ENCODE peak calls at places on chromosomes 12 and 14, in six cellular contexts. B is HCEC 1CT; O is stimulated activated CD4-positive, alpha-beta T cell treated with anti-CD3 and anti-CD28 coated beads, Interleukin-15, amount 100 ng/mL, for 1 hour; L is astrocyte of the spinal cord; I is EL; D is frontal cortex. Y is an unnamed sample.

GRCh38 chr14:32076278-32077080 is 625 bp upstream of the ARHGAP5 start:
- DNase-seq in D (peak; percentile 87), O (peak; percentile 61), L (peak; percentile 98), I (peak; percentile 96), B (peak; percentile 97), Y (peak; percentile 98)

GRCh38 chr12:92408072-92408900 is 262.6 kb upstream of the BTG1 start:
- DNase-seq in B (peak; percentile 23), L (no peak), I (peak; percentile 39), O (no peak), D (no peak), Y (peak; percentile 81)

GRCh38 chr14:103562135-103562384 is 397 bp downstream of the BAG5 start:
- DNase-seq in I (no peak), D (no peak), O (no peak), L (no peak), B (peak; percentile 42), Y (peak; percentile 95)

GRCh38 chr12:50132505-50133135 is 20.6 kb downstream of the COX14 start:
- DNase-seq in L (peak; percentile 25), D (no peak), O (no peak), I (no peak), B (peak; percentile 56), Y (no peak)

GRCh38 chr14:22980672-22981089 is 1.7 kb downstream of the AJUBA start:
- DNase-seq in D (no peak), L (peak; percentile 34), I (peak; percentile 88), O (no peak), B (peak; percentile 49), Y (peak; percentile 94)

GRCh38 chr12:113867258-113867657 is 98.9 kb downstream of the RBM19 start:
- DNase-seq in L (no peak), B (peak; percentile 33), O (no peak), I (peak; percentile 29), D (no peak), Y (peak; percentile 96)

GRCh38 chr12:123643911-123644310 is 10.3 kb downstream of the GTF2H3 start:
- DNase-seq in I (no peak), B (no peak), D (no peak), L (no peak), O (no peak), Y (no peak)

GRCh38 chr12:52354197-52354596 is 13.1 kb downstream of the KRT85 start:
- DNase-seq in D (no peak), B (no peak), O (no peak), I (no peak), L (no peak), Y (peak; percentile 45)

GRCh38 chr14:32078030-32078793 is 1.1 kb downstream of the ARHGAP5 start:
- DNase-seq in O (no peak), D (peak; percentile 10), I (peak; percentile 51), L (peak; percentile 50), B (peak; percentile 48), Y (no peak)

GRCh38 chr12:24561882-24562760 is 386.8 kb downstream of the BCAT1 start:
- DNase-seq in I (peak; percentile 30), D (peak; percentile 66), B (peak; percentile 78), O (no peak), L (peak; percentile 75), Y (peak; percentile 94)

GRCh38 chr12:30813741-30814687 is 59.3 kb upstream of the CAPRIN2 start:
- DNase-seq in D (no peak), B (no peak), I (no peak), O (no peak), L (no peak), Y (no peak)

GRCh38 chr12:119681139-119681538 is 13.2 kb downstream of the PRKAB1 start:
- DNase-seq in D (no peak), O (no peak), B (no peak), L (no peak), I (no peak), Y (peak; percentile 32)

GRCh38 chr12:27297576-27297975 is 35.1 kb upstream of the BMAL2 start:
- DNase-seq in D (no peak), B (no peak), L (no peak), O (no peak), I (no peak), Y (no peak)

GRCh38 chr12:84911331-84912190 is 1.0 kb downstream of the SLC6A15 start:
- DNase-seq in I (peak; percentile 63), L (peak; percentile 85), D (peak; percentile 43), B (peak; percentile 87), O (no peak), Y (peak; percentile 77)

GRCh38 chr12:92928431-92928961 is 599 bp downstream of the EEA1 start:
- DNase-seq in B (no peak), O (peak; percentile 19), L (no peak), D (peak; percentile 35), I (peak; percentile 33), Y (peak; percentile 67)

GRCh38 chr12:132029503-132030300 is 80.0 kb downstream of the EP400 start:
- DNase-seq in L (no peak), B (no peak), D (no peak), I (no peak), O (no peak), Y (no peak)

GRCh38 chr12:41100572-41100971 is 87.5 kb upstream of the PDZRN4 start:
- DNase-seq in L (no peak), B (no peak), I (no peak), O (no peak), D (no peak), Y (no peak)

GRCh38 chr12:103301642-103302620 is 193.8 kb downstream of the C12orf42 start:
- DNase-seq in I (no peak), L (no peak), D (no peak), O (no peak), B (no peak), Y (no peak)

GRCh38 chr12:28161697-28162096 is 28.6 kb upstream of the CCDC91 start:
- DNase-seq in D (no peak), O (no peak), I (no peak), L (no peak), B (no peak), Y (no peak)

GRCh38 chr14:80996049-80996901 is 40.9 kb downstream of the TSHR start:
- DNase-seq in L (peak; percentile 74), I (peak; percentile 73), O (no peak), D (peak; percentile 52), B (peak; percentile 85), Y (peak; percentile 62)

GRCh38 chr14:33992274-33993050 is 41.6 kb upstream of the EGLN3 start:
- DNase-seq in L (no peak), D (no peak), O (no peak), B (no peak), I (no peak), Y (no peak)

GRCh38 chr14:67526676-67527459 is 6.2 kb upstream of the PLEKHH1 start:
- DNase-seq in L (peak; percentile 56), B (peak; percentile 42), I (peak; percentile 61), O (no peak), D (no peak), Y (peak; percentile 83)

GRCh38 chr12:84305144-84305543 is 607.5 kb downstream of the SLC6A15 start:
- DNase-seq in L (no peak), D (no peak), B (no peak), I (no peak), O (no peak), Y (no peak)

GRCh38 chr12:21677622-21678277 is 20.1 kb upstream of the LDHB start:
- DNase-seq in D (no peak), L (no peak), B (no peak), O (no peak), I (no peak), Y (peak; percentile 86)

GRCh38 chr14:83347874-83348273 is 1814.2 kb upstream of the SEL1L start:
- DNase-seq in D (no peak), O (no peak), L (peak; percentile 4), B (peak; percentile 30), I (peak; percentile 63), Y (no peak)

GRCh38 chr14:35741345-35742031 is 67.6 kb downstream of the RALGAPA1 start:
- DNase-seq in O (no peak), D (no peak), I (no peak), B (no peak), L (no peak), Y (no peak)

GRCh38 chr12:98574110-98574509 is 19.4 kb upstream of the SLC25A3 start:
- DNase-seq in O (no peak), D (no peak), B (no peak), I (peak; percentile 21), L (no peak), Y (no peak)

GRCh38 chr12:113248046-113248825 is 27.0 kb downstream of the TPCN1 start:
- DNase-seq in B (no peak), O (no peak), L (no peak), I (no peak), D (no peak), Y (peak; percentile 53)

GRCh38 chr12:34400986-34401658 is 378.8 kb downstream of the ALG10 start:
- DNase-seq in I (no peak), D (no peak), L (no peak), B (no peak), O (peak; percentile 0), Y (peak; percentile 70)

GRCh38 chr12:40752011-40752410 is 59.8 kb downstream of the CNTN1 start:
- DNase-seq in B (no peak), I (no peak), D (peak; percentile 3), L (no peak), O (no peak), Y (no peak)

GRCh38 chr12:54523637-54524036 is 25.8 kb upstream of the PDE1B start:
- DNase-seq in L (no peak), D (no peak), O (no peak), I (no peak), B (no peak), Y (no peak)

GRCh38 chr12:49642370-49642802 is 19.0 kb downstream of the PRPF40B start:
- DNase-seq in B (no peak), D (no peak), I (no peak), L (no peak), O (no peak), Y (no peak)

Y was measured in osteoblast.